ENCODE peak calls at places on chromosomes 5 and 9, in seven cellular contexts. T, P, K, G, M, X and V are unnamed samples.

GRCh38 chr5:158801286-158801685 is 298.4 kb downstream of the EBF1 start:
- DNase-seq in T (no peak), P (no peak), K (no peak), G (no peak), M (no peak), X (no peak), V (no peak)

GRCh38 chr5:136192015-136192525 is 892 bp downstream of the SMIM32 start:
- DNase-seq in T (no peak), P (peak), K (no peak), G (no peak), M (no peak), X (no peak), V (no peak)

GRCh38 chr5:113871972-113872371 is 358.5 kb downstream of the YTHDC2 start:
- DNase-seq in T (no peak), P (no peak), K (no peak), G (no peak), M (no peak), X (no peak), V (no peak)

GRCh38 chr5:58066076-58066475 is 393.8 kb downstream of the PLK2 start:
- DNase-seq in T (no peak), P (no peak), K (no peak), G (no peak), M (no peak), X (no peak), V (no peak)

GRCh38 chr5:124746252-124746915 is at the start of gene ZNF608:
- DNase-seq in T (no peak), P (no peak), K (no peak), G (peak), M (no peak), X (peak), V (no peak)

GRCh38 chr9:99660191-99660636 is 161.5 kb upstream of the NR4A3 start:
- DNase-seq in T (peak), P (no peak), K (no peak), G (no peak), M (no peak), X (no peak), V (no peak)

GRCh38 chr5:120139039-120139438 is 325.1 kb upstream of the PRR16 start:
- DNase-seq in T (no peak), P (no peak), K (peak), G (peak), M (no peak), X (peak), V (no peak)

GRCh38 chr9:73853547-73853946 is 643.6 kb upstream of the RORB start:
- DNase-seq in T (no peak), P (no peak), K (no peak), G (no peak), M (no peak), X (no peak), V (no peak)

GRCh38 chr9:122845116-122845515 is 16.7 kb upstream of the PDCL start:
- DNase-seq in T (no peak), P (no peak), K (no peak), G (no peak), M (no peak), X (no peak), V (no peak)

GRCh38 chr9:89497181-89497963 is 541 bp downstream of the SEMA4D start:
- DNase-seq in T (peak), P (peak), K (no peak), G (peak), M (no peak), X (peak), V (no peak)

GRCh38 chr9:131591845-131592208 is 46.5 kb downstream of the PRRT1B start:
- DNase-seq in T (no peak), P (no peak), K (no peak), G (no peak), M (no peak), X (no peak), V (no peak)

GRCh38 chr5:122053181-122054109 is 24.6 kb downstream of the LOX start:
- DNase-seq in T (peak), P (no peak), K (no peak), G (no peak), M (no peak), X (no peak), V (no peak)

GRCh38 chr5:81208904-81209303 is 24.2 kb upstream of the CKMT2 start:
- DNase-seq in T (no peak), P (no peak), K (no peak), G (peak), M (no peak), X (no peak), V (no peak)

GRCh38 chr9:97615439-97616072 is 17.6 kb downstream of the TSTD2 start:
- DNase-seq in T (peak), P (peak), K (peak), G (peak), M (no peak), X (peak), V (no peak)

GRCh38 chr5:96407441-96407840 is 25.6 kb downstream of the PCSK1 start:
- DNase-seq in T (no peak), P (no peak), K (no peak), G (no peak), M (no peak), X (no peak), V (no peak)

GRCh38 chr9:3285365-3286161 is 240.2 kb downstream of the RFX3 start:
- DNase-seq in T (no peak), P (no peak), K (no peak), G (no peak), M (no peak), X (no peak), V (no peak)

GRCh38 chr9:125472926-125473701 is 211.5 kb downstream of the GAPVD1 start:
- DNase-seq in T (no peak), P (no peak), K (no peak), G (no peak), M (no peak), X (peak), V (no peak)

GRCh38 chr5:171483453-171484177 is 64.2 kb downstream of the FGF18 start:
- DNase-seq in T (peak), P (no peak), K (no peak), G (no peak), M (no peak), X (no peak), V (no peak)

GRCh38 chr5:154829181-154829588 is 21.2 kb downstream of the FAXDC2 start:
- DNase-seq in T (no peak), P (no peak), K (no peak), G (peak), M (no peak), X (peak), V (no peak)

GRCh38 chr9:93143830-93144530 is 9.9 kb upstream of the NINJ1 start:
- DNase-seq in T (peak), P (no peak), K (no peak), G (no peak), M (no peak), X (peak), V (no peak)

GRCh38 chr5:128376577-128376976 is 161.5 kb downstream of the FBN2 start:
- DNase-seq in T (no peak), P (no peak), K (no peak), G (no peak), M (no peak), X (no peak), V (no peak)

GRCh38 chr5:147809830-147810666 is 21.4 kb downstream of the SPINK1 start:
- DNase-seq in T (no peak), P (no peak), K (no peak), G (no peak), M (peak), X (no peak), V (no peak)

GRCh38 chr5:134561871-134562296 is 36.4 kb downstream of the JADE2 start:
- DNase-seq in T (no peak), P (peak), K (no peak), G (no peak), M (no peak), X (peak), V (no peak)

GRCh38 chr9:128152133-128152780 is 3.0 kb downstream of the LCN2 start:
- DNase-seq in T (peak), P (no peak), K (no peak), G (no peak), M (no peak), X (no peak), V (no peak)

GRCh38 chr5:137648361-137648760 is 87.5 kb downstream of the KLHL3 start:
- DNase-seq in T (no peak), P (no peak), K (no peak), G (no peak), M (no peak), X (no peak), V (no peak)

GRCh38 chr9:17882801-17883200 is 303.9 kb downstream of the SH3GL2 start:
- DNase-seq in T (no peak), P (no peak), K (no peak), G (no peak), M (no peak), X (no peak), V (no peak)

GRCh38 chr9:126763130-126763764 is 41.6 kb upstream of the ZBTB43 start:
- DNase-seq in T (no peak), P (no peak), K (no peak), G (no peak), M (no peak), X (no peak), V (no peak)

GRCh38 chr9:12817702-12818101 is 42.9 kb downstream of the LURAP1L start:
- DNase-seq in T (peak), P (no peak), K (no peak), G (peak), M (no peak), X (peak), V (no peak)

GRCh38 chr5:143913008-143913752 is 101.2 kb downstream of the HMHB1 start:
- DNase-seq in T (no peak), P (no peak), K (peak), G (peak), M (no peak), X (peak), V (no peak)

GRCh38 chr5:126938461-126938860 is 91.9 kb downstream of the MARCHF3 start:
- DNase-seq in T (no peak), P (no peak), K (no peak), G (peak), M (no peak), X (peak), V (no peak)

GRCh38 chr9:137454506-137455360 is 4.4 kb downstream of the NSMF start:
- DNase-seq in T (peak), P (no peak), K (no peak), G (no peak), M (no peak), X (no peak), V (peak)

GRCh38 chr5:157955541-157956172 is 96.7 kb upstream of the CLINT1 start:
- DNase-seq in T (no peak), P (no peak), K (no peak), G (peak), M (no peak), X (peak), V (no peak)

GRCh38 chr5:9877473-9877872 is 247.3 kb upstream of the TAS2R1 start:
- DNase-seq in T (no peak), P (no peak), K (no peak), G (no peak), M (no peak), X (no peak), V (no peak)

GRCh38 chr9:70494221-70494620 is 79.8 kb upstream of the KLF9 start:
- DNase-seq in T (no peak), P (no peak), K (no peak), G (no peak), M (no peak), X (no peak), V (no peak)

GRCh38 chr5:138632900-138633489 is 57.8 kb upstream of the HSPA9 start:
- DNase-seq in T (peak), P (peak), K (peak), G (no peak), M (peak), X (peak), V (no peak)

GRCh38 chr5:68033961-68034581 is 181.5 kb upstream of the PIK3R1 start:
- DNase-seq in T (peak), P (no peak), K (no peak), G (no peak), M (no peak), X (no peak), V (peak)

GRCh38 chr5:124906339-124907097 is 160.1 kb upstream of the ZNF608 start:
- DNase-seq in T (peak), P (peak), K (no peak), G (peak), M (no peak), X (peak), V (no peak)

GRCh38 chr5:95809414-95809960 is 13.0 kb downstream of the GLRX start:
- DNase-seq in T (no peak), P (no peak), K (no peak), G (no peak), M (no peak), X (no peak), V (no peak)

GRCh38 chr9:131420913-131421312 is 27.0 kb downstream of the PRRC2B start:
- DNase-seq in T (no peak), P (no peak), K (no peak), G (peak), M (no peak), X (peak), V (no peak)

GRCh38 chr5:172733179-172733973 is 37.6 kb downstream of the DUSP1 start:
- DNase-seq in T (peak), P (no peak), K (no peak), G (peak), M (no peak), X (peak), V (no peak)
- TF ChIP-seq CTCF in T (no peak), P (no peak), K (no peak), G (no peak), M (no peak), X (peak), V (no peak)

DNA sequence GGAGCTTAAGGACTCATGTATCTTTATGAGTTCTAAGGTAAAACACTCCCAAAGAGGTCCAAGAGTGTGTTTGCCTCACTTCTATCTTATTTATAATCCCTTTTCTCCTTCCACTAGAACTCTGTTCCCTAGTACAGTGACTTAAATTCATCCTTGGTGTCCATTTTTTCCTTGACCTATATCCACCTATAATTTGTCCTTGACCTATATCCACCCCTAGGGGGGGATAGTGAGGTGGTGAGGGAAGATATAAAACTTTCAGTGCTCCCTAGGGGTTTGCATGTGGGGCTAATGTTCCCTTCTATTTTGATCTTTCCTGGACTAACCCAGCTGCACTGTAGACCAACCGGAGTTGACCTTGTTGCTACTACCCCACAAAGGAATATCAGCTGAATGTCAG is 83.5 kb upstream of the GNAQ start:
- DNase-seq in T (no peak), P (no peak), K (no peak), G (no peak), M (no peak), X (peak), V (no peak)
- TF ChIP-seq CTCF in T (no peak), P (peak), K (peak), G (no peak), M (no peak), X (no peak), V (peak)

DNA sequence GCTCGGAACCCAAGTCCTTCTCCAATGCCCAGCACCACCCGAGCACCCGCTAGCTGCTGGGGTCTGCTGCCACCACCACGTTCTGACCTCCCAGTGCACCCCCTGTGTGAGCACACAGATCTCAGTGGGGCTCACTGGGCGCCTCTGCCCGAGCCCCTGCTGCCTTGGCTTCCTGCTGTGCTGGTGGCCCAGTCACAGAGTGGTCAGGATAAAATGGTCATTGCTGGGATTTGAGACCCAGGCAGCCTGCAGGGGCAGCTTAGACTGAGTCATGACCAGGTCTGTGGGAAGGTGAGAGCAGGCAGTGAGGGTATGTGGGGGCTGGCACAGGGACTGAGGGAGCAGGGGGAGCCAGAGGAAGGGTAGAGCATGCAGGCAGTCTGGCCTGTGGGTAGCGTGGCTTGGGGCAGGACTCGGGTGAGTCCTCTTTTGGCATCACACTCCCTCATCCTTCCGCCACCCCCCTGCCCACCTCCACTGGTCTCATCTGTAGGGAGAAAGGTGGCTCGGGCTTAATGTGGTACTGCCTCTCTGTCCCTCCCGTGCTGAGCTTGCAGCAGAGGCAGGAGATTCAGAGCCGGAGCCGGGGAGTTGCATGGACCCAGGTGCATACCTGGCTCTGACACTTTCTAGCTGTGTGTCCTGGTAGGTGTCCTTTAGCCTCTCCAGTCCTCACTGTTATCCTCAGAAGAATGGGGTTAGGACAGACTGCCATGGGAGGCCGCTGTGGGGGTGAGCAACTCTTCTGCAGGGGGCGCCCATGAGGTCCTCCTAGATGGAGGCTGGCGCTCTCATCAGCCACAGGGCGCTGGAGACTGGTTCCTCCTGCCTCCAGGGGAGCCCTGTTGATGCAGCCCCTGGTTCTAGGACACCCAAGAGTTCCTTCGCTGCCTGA is 32.1 kb downstream of the USP20 start:
- DNase-seq in T (no peak), P (no peak), K (no peak), G (no peak), M (no peak), X (no peak), V (no peak)
- TF ChIP-seq CTCF in T (no peak), P (no peak), K (no peak), G (no peak), M (no peak), X (no peak), V (no peak)

GRCh38 chr5:181043285-181044092 is 3.4 kb downstream of the BTNL9 start:
- DNase-seq in T (peak), P (no peak), K (peak), G (no peak), M (no peak), X (peak), V (no peak)
- TF ChIP-seq CTCF in T (no peak), P (no peak), K (peak), G (no peak), M (peak), X (no peak), V (no peak)

GRCh38 chr5:152599096-152599495 is 194.0 kb upstream of the NMUR2 start:
- DNase-seq in T (no peak), P (no peak), K (no peak), G (no peak), M (no peak), X (no peak), V (no peak)

GRCh38 chr5:152592416-152592815 is 187.3 kb upstream of the NMUR2 start:
- DNase-seq in T (no peak), P (no peak), K (no peak), G (peak), M (no peak), X (peak), V (no peak)

GRCh38 chr5:152595327-152595890 is 190.3 kb upstream of the NMUR2 start:
- DNase-seq in T (no peak), P (no peak), K (no peak), G (no peak), M (no peak), X (no peak), V (no peak)

DNA sequence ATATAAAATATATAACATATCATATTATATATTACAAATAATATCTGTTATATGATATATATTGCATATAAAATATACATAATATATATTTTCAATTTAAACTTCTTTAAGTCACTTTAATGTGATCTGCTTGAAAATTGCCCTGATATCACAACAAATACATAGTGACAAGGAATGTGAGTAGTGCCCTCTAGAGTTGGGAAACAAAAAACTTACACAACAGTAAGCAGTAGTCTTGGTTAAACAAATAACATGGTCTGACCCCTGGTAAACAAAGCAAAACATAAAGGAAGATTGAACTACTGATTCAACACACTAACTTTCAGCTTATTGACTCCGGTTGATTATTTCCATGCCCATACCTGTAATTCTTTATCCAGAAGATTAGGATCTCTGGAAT is 188.3 kb upstream of the NMUR2 start:
- DNase-seq in T (no peak), P (no peak), K (no peak), G (peak), M (no peak), X (peak), V (no peak)
- TF ChIP-seq CTCF in T (no peak), P (peak), K (no peak), G (no peak), M (no peak), X (peak), V (no peak)

GRCh38 chr5:168683247-168683926 is 104.2 kb upstream of the PANK3 start:
- DNase-seq in T (no peak), P (no peak), K (no peak), G (no peak), M (no peak), X (no peak), V (no peak)

GRCh38 chr5:168679515-168679920 is 100.3 kb upstream of the PANK3 start:
- DNase-seq in T (peak), P (peak), K (peak), G (peak), M (peak), X (peak), V (peak)

GRCh38 chr5:168683927-168684295 is 104.7 kb upstream of the PANK3 start:
- DNase-seq in T (no peak), P (no peak), K (no peak), G (no peak), M (no peak), X (no peak), V (no peak)

GRCh38 chr5:168680395-168680794 is 101.2 kb upstream of the PANK3 start:
- DNase-seq in T (no peak), P (no peak), K (no peak), G (no peak), M (no peak), X (no peak), V (no peak)

GRCh38 chr5:168681556-168682183 is 102.5 kb upstream of the PANK3 start:
- DNase-seq in T (peak), P (no peak), K (no peak), G (no peak), M (no peak), X (peak), V (no peak)
- TF ChIP-seq CTCF in T (no peak), P (no peak), K (no peak), G (no peak), M (no peak), X (no peak), V (no peak)

GRCh38 chr9:5428794-5429528 is 8.8 kb downstream of the PLGRKT start:
- DNase-seq in T (no peak), P (no peak), K (no peak), G (no peak), M (no peak), X (no peak), V (no peak)

GRCh38 chr9:5427005-5427404 is 10.7 kb downstream of the PLGRKT start:
- DNase-seq in T (no peak), P (no peak), K (no peak), G (no peak), M (no peak), X (no peak), V (no peak)

GRCh38 chr9:5428172-5428571 is 9.6 kb downstream of the PLGRKT start:
- DNase-seq in T (no peak), P (no peak), K (no peak), G (no peak), M (no peak), X (no peak), V (no peak)

GRCh38 chr9:5429873-5430564 is 7.7 kb downstream of the PLGRKT start:
- DNase-seq in T (no peak), P (no peak), K (no peak), G (no peak), M (no peak), X (no peak), V (no peak)

GRCh38 chr9:5430912-5431311 is 6.8 kb downstream of the PLGRKT start:
- DNase-seq in T (no peak), P (no peak), K (no peak), G (no peak), M (no peak), X (no peak), V (no peak)
- TF ChIP-seq CTCF in T (no peak), P (peak), K (no peak), G (no peak), M (no peak), X (no peak), V (no peak)

GRCh38 chr9:117927354-117927753 is 223.2 kb downstream of the TLR4 start:
- DNase-seq in T (no peak), P (no peak), K (no peak), G (no peak), M (peak), X (peak), V (no peak)
- TF ChIP-seq CTCF in T (no peak), P (no peak), K (no peak), G (no peak), M (peak), X (no peak), V (no peak)

GRCh38 chr9:134146774-134147493 is 11.1 kb downstream of the WDR5 start:
- DNase-seq in T (no peak), P (no peak), K (no peak), G (peak), M (no peak), X (peak), V (no peak)
- TF ChIP-seq CTCF in T (no peak), P (peak), K (no peak), G (no peak), M (no peak), X (no peak), V (no peak)